ENCODE peak calls at places on chromosomes 12 and 14, in four cellular contexts. P is fibroblast of villous mesenchyme, Q is neural progenitor cell, F is adrenal gland. I is an unnamed sample.

GRCh38 chr12:102833687-102834435 is 83.2 kb downstream of the PAH start:
- DNase-seq in P (peak; percentile 8), F (peak; percentile 22), Q (peak; percentile 80), I (no peak)

GRCh38 chr14:21191809-21192446 is 36.1 kb upstream of the OR5AU1 start:
- DNase-seq in P (peak; percentile 39), F (peak; percentile 84), Q (peak; percentile 93), I (peak; percentile 40)

GRCh38 chr12:24778486-24779304 is 170.2 kb downstream of the BCAT1 start:
- DNase-seq in Q (peak; percentile 68), F (no peak), P (peak; percentile 77), I (peak; percentile 74)

GRCh38 chr12:20722142-20722541 is 27.0 kb downstream of the SLCO1C1 start:
- DNase-seq in Q (no peak), F (no peak), P (no peak), I (no peak)

GRCh38 chr12:23281295-23281694 is 656.3 kb downstream of the ETNK1 start:
- DNase-seq in P (no peak), F (no peak), Q (no peak), I (no peak)

GRCh38 chr12:3456809-3457208 is 34.2 kb upstream of the PRMT8 start:
- DNase-seq in P (no peak), Q (peak; percentile 88), F (no peak), I (no peak)

GRCh38 chr12:54443446-54443845 is 24.4 kb upstream of the ITGA5 start:
- DNase-seq in Q (no peak), P (no peak), F (no peak), I (no peak)

GRCh38 chr12:131570596-131570995 is 140.3 kb upstream of the SFSWAP start:
- DNase-seq in Q (no peak), F (no peak), P (no peak), I (no peak)

GRCh38 chr14:51860164-51860835 is at the start of gene GNG2:
- DNase-seq in P (peak; percentile 76), F (peak; percentile 89), Q (peak; percentile 83), I (peak; percentile 80)

GRCh38 chr12:13915096-13915495 is 66.3 kb downstream of the GRIN2B start:
- DNase-seq in F (no peak), P (no peak), Q (no peak), I (no peak)

GRCh38 chr14:101083564-101084435 is 180.3 kb upstream of the RTL1 start:
- DNase-seq in Q (peak; percentile 58), P (no peak), F (no peak), I (no peak)

GRCh38 chr14:79730911-79731310 is 480.4 kb downstream of the DIO2 start:
- DNase-seq in F (no peak), P (no peak), Q (no peak), I (peak; percentile 0)

GRCh38 chr12:27493260-27493935 is 30.6 kb upstream of the PPFIBP1 start:
- DNase-seq in F (no peak), P (no peak), Q (no peak), I (no peak)

GRCh38 chr14:95507701-95508103 is 8.7 kb downstream of the SYNE3 start:
- DNase-seq in F (peak; percentile 83), Q (no peak), P (peak; percentile 80), I (peak; percentile 70)

GRCh38 chr12:110266980-110267620 is 13.9 kb upstream of the ATP2A2 start:
- DNase-seq in Q (peak; percentile 56), F (peak; percentile 37), P (peak; percentile 88), I (peak; percentile 90)

GRCh38 chr12:87280356-87280755 is 748.8 kb downstream of the C12orf50 start:
- DNase-seq in Q (no peak), F (no peak), P (no peak), I (no peak)

GRCh38 chr14:65431951-65432350 is 19.4 kb downstream of the FUT8 start:
- DNase-seq in F (no peak), Q (no peak), P (peak; percentile 39), I (peak; percentile 41)

GRCh38 chr14:24259282-24260025 is 3.5 kb downstream of the TGM1 start:
- DNase-seq in Q (no peak), P (no peak), F (no peak), I (peak; percentile 49)

GRCh38 chr12:84779169-84779568 is 133.4 kb downstream of the SLC6A15 start:
- DNase-seq in F (no peak), Q (no peak), P (no peak), I (no peak)

GRCh38 chr12:51836012-51836832 is 12.3 kb downstream of the FIGNL2 start:
- DNase-seq in Q (peak; percentile 85), P (no peak), F (no peak), I (no peak)

I was measured in fibroblast of pulmonary artery.